ENCODE peak calls at places on chromosome 3, in ten cellular contexts. One of them, this sample, is unnamed.
A peak's percentile ranks its signal among the peaks of the same experiment; 100 is the strongest.

GRCh38 chr3:176147251-176147650 is 1050.0 kb downstream of the TBL1XR1 start:
- DNase-seq in cardiac muscle cell: no peak
- DNase-seq in hippocampal formation: peak; percentile 58
- DNase-seq in activated CD4-positive, alpha-beta T cell treated with anti-CD3 and anti-CD28 coated beads, Interleukin-2, amount 50 U/mL, for 48 hours: no peak
- DNase-seq in NCI-H1436: peak; percentile 95
- DNase-seq in COR-L47: peak; percentile 98
- DNase-seq in Right ventricle myocardium superior: no peak
- DNase-seq in substantia nigra: peak; percentile 7
- DNase-seq in Kasumi-1: no peak
- DNase-seq in PC-3: peak; percentile 13
- DNase-seq in this sample: no peak

GRCh38 chr3:192408007-192408655 is 319.2 kb downstream of the FGF12 start:
- DNase-seq in hippocampal formation: no peak
- DNase-seq in PC-3: no peak
- DNase-seq in Right ventricle myocardium superior: peak; percentile 40
- DNase-seq in NCI-H1436: no peak
- DNase-seq in cardiac muscle cell: peak; percentile 51
- DNase-seq in activated CD4-positive, alpha-beta T cell treated with anti-CD3 and anti-CD28 coated beads, Interleukin-2, amount 50 U/mL, for 48 hours: no peak
- DNase-seq in COR-L47: no peak
- DNase-seq in substantia nigra: no peak
- DNase-seq in Kasumi-1: no peak
- DNase-seq in this sample: no peak

GRCh38 chr3:183768114-183768513 is 57.3 kb downstream of the MAP6D1 start:
- DNase-seq in PC-3: no peak
- DNase-seq in substantia nigra: no peak
- DNase-seq in COR-L47: no peak
- DNase-seq in Right ventricle myocardium superior: no peak
- DNase-seq in NCI-H1436: no peak
- DNase-seq in cardiac muscle cell: no peak
- DNase-seq in activated CD4-positive, alpha-beta T cell treated with anti-CD3 and anti-CD28 coated beads, Interleukin-2, amount 50 U/mL, for 48 hours: no peak
- DNase-seq in hippocampal formation: no peak
- DNase-seq in Kasumi-1: no peak
- DNase-seq in this sample: no peak

GRCh38 chr3:102206506-102207145 is 228.2 kb upstream of the ZPLD1 start:
- DNase-seq in substantia nigra: no peak
- DNase-seq in NCI-H1436: no peak
- DNase-seq in PC-3: peak; percentile 32
- DNase-seq in activated CD4-positive, alpha-beta T cell treated with anti-CD3 and anti-CD28 coated beads, Interleukin-2, amount 50 U/mL, for 48 hours: no peak
- DNase-seq in Kasumi-1: no peak
- DNase-seq in COR-L47: no peak
- DNase-seq in cardiac muscle cell: peak; percentile 35
- DNase-seq in hippocampal formation: no peak
- DNase-seq in Right ventricle myocardium superior: peak; percentile 78
- DNase-seq in this sample: no peak

GRCh38 chr3:12865271-12865670 is 23.9 kb upstream of the RPL32 start:
- DNase-seq in COR-L47: no peak
- DNase-seq in NCI-H1436: no peak
- DNase-seq in cardiac muscle cell: no peak
- DNase-seq in PC-3: no peak
- DNase-seq in activated CD4-positive, alpha-beta T cell treated with anti-CD3 and anti-CD28 coated beads, Interleukin-2, amount 50 U/mL, for 48 hours: no peak
- DNase-seq in Right ventricle myocardium superior: no peak
- DNase-seq in Kasumi-1: no peak
- DNase-seq in hippocampal formation: no peak
- DNase-seq in substantia nigra: no peak
- DNase-seq in this sample: no peak

GRCh38 chr3:119367000-119367399 is 72.8 kb downstream of the ARHGAP31 start:
- DNase-seq in cardiac muscle cell: no peak
- DNase-seq in Kasumi-1: no peak
- DNase-seq in activated CD4-positive, alpha-beta T cell treated with anti-CD3 and anti-CD28 coated beads, Interleukin-2, amount 50 U/mL, for 48 hours: no peak
- DNase-seq in Right ventricle myocardium superior: no peak
- DNase-seq in COR-L47: no peak
- DNase-seq in hippocampal formation: no peak
- DNase-seq in substantia nigra: no peak
- DNase-seq in NCI-H1436: no peak
- DNase-seq in PC-3: no peak
- DNase-seq in this sample: no peak

GRCh38 chr3:66037330-66037985 is 1.3 kb downstream of the MAGI1 start:
- DNase-seq in COR-L47: peak; percentile 2
- DNase-seq in PC-3: peak; percentile 40
- DNase-seq in substantia nigra: peak; percentile 15
- DNase-seq in Kasumi-1: no peak
- DNase-seq in cardiac muscle cell: peak; percentile 65
- DNase-seq in NCI-H1436: peak; percentile 4
- DNase-seq in activated CD4-positive, alpha-beta T cell treated with anti-CD3 and anti-CD28 coated beads, Interleukin-2, amount 50 U/mL, for 48 hours: no peak
- DNase-seq in Right ventricle myocardium superior: peak; percentile 56
- DNase-seq in hippocampal formation: peak; percentile 26
- DNase-seq in this sample: no peak

GRCh38 chr3:63863150-63864007 is at the start of the genes ATXN7 and THOC7:
- DNase-seq in NCI-H1436: no peak
- DNase-seq in Right ventricle myocardium superior: peak; percentile 86
- DNase-seq in cardiac muscle cell: peak; percentile 84
- DNase-seq in substantia nigra: peak; percentile 61
- DNase-seq in activated CD4-positive, alpha-beta T cell treated with anti-CD3 and anti-CD28 coated beads, Interleukin-2, amount 50 U/mL, for 48 hours: peak; percentile 72
- DNase-seq in hippocampal formation: peak; percentile 27
- DNase-seq in PC-3: peak; percentile 26
- DNase-seq in COR-L47: peak; percentile 11
- DNase-seq in Kasumi-1: peak; percentile 21
- DNase-seq in this sample: peak; percentile 45

GRCh38 chr3:191369081-191370010 is 39.0 kb upstream of the UTS2B start:
- DNase-seq in hippocampal formation: no peak
- DNase-seq in Right ventricle myocardium superior: no peak
- DNase-seq in activated CD4-positive, alpha-beta T cell treated with anti-CD3 and anti-CD28 coated beads, Interleukin-2, amount 50 U/mL, for 48 hours: no peak
- DNase-seq in PC-3: no peak
- DNase-seq in NCI-H1436: no peak
- DNase-seq in COR-L47: no peak
- DNase-seq in substantia nigra: no peak
- DNase-seq in Kasumi-1: no peak
- DNase-seq in cardiac muscle cell: no peak
- DNase-seq in this sample: no peak

GRCh38 chr3:46721009-46721408 is 3.3 kb upstream of the PRSS50 start:
- DNase-seq in cardiac muscle cell: no peak
- DNase-seq in hippocampal formation: no peak
- DNase-seq in substantia nigra: no peak
- DNase-seq in Right ventricle myocardium superior: no peak
- DNase-seq in activated CD4-positive, alpha-beta T cell treated with anti-CD3 and anti-CD28 coated beads, Interleukin-2, amount 50 U/mL, for 48 hours: no peak
- DNase-seq in NCI-H1436: no peak
- DNase-seq in PC-3: no peak
- DNase-seq in Kasumi-1: no peak
- DNase-seq in COR-L47: no peak
- DNase-seq in this sample: no peak

GRCh38 chr3:16596352-16597032 is 8.7 kb downstream of the DAZL start:
- DNase-seq in Kasumi-1: no peak
- DNase-seq in activated CD4-positive, alpha-beta T cell treated with anti-CD3 and anti-CD28 coated beads, Interleukin-2, amount 50 U/mL, for 48 hours: peak; percentile 35
- DNase-seq in COR-L47: no peak
- DNase-seq in hippocampal formation: no peak
- DNase-seq in substantia nigra: no peak
- DNase-seq in NCI-H1436: no peak
- DNase-seq in PC-3: no peak
- DNase-seq in Right ventricle myocardium superior: no peak
- DNase-seq in cardiac muscle cell: no peak
- DNase-seq in this sample: no peak